ENCODE peak calls at places on chromosomes 5 and 9, in six cellular contexts. Z, A, O, C, U and N are unnamed samples.

GRCh38 chr9:133978226-133979123 is 13.6 kb downstream of the VAV2 start:
- DNase-seq in Z (no peak), A (peak), O (no peak), C (no peak), U (no peak), N (no peak)

GRCh38 chr5:133274597-133274935 is 222.8 kb downstream of the HSPA4 start:
- DNase-seq in Z (no peak), A (no peak), O (no peak), C (no peak), U (no peak), N (no peak)

GRCh38 chr5:8059337-8059736 is 190.4 kb downstream of the MTRR start:
- DNase-seq in Z (no peak), A (no peak), O (no peak), C (no peak), U (no peak), N (no peak)

GRCh38 chr5:106882035-106882434 is 788.7 kb downstream of the EFNA5 start:
- DNase-seq in Z (no peak), A (no peak), O (no peak), C (no peak), U (no peak), N (no peak)

GRCh38 chr5:65873181-65873580 is 53.2 kb upstream of the ERBIN start:
- DNase-seq in Z (no peak), A (no peak), O (no peak), C (no peak), U (no peak), N (no peak)

GRCh38 chr9:89746385-89747116 is 141.7 kb downstream of the GADD45G start:
- DNase-seq in Z (no peak), A (peak), O (no peak), C (no peak), U (no peak), N (no peak)

GRCh38 chr5:53642006-53642405 is 81.6 kb downstream of the NDUFS4 start:
- DNase-seq in Z (no peak), A (no peak), O (no peak), C (no peak), U (no peak), N (peak)

GRCh38 chr5:124370601-124371000 is 375.8 kb downstream of the ZNF608 start:
- DNase-seq in Z (no peak), A (no peak), O (no peak), C (no peak), U (no peak), N (no peak)

GRCh38 chr5:125367702-125368101 is 621.3 kb upstream of the ZNF608 start:
- DNase-seq in Z (no peak), A (no peak), O (no peak), C (no peak), U (no peak), N (no peak)

GRCh38 chr5:133827001-133827400 is 141.4 kb downstream of the C5orf15 start:
- DNase-seq in Z (no peak), A (no peak), O (no peak), C (no peak), U (no peak), N (no peak)

GRCh38 chr5:89901983-89902382 is 507.6 kb downstream of the CETN3 start:
- DNase-seq in Z (no peak), A (peak), O (no peak), C (no peak), U (no peak), N (no peak)

GRCh38 chr9:35014517-35014916 is 25.0 kb downstream of the DNAJB5 start:
- DNase-seq in Z (no peak), A (no peak), O (no peak), C (no peak), U (no peak), N (no peak)

GRCh38 chr5:141826674-141827073 is 51.5 kb downstream of the PCDH1 start:
- DNase-seq in Z (peak), A (no peak), O (no peak), C (no peak), U (no peak), N (no peak)

GRCh38 chr5:76175051-76175666 is 92.0 kb downstream of the SV2C start:
- DNase-seq in Z (peak), A (no peak), O (peak), C (peak), U (peak), N (peak)

GRCh38 chr5:34957857-34958690 is 28.7 kb downstream of the DNAJC21 start:
- DNase-seq in Z (peak), A (no peak), O (no peak), C (no peak), U (no peak), N (peak)

GRCh38 chr5:73286891-73287290 is 113.9 kb downstream of the TMEM174 start:
- DNase-seq in Z (no peak), A (no peak), O (no peak), C (no peak), U (no peak), N (no peak)

GRCh38 chr9:21323091-21323490 is 12.1 kb downstream of the KLHL9 start:
- DNase-seq in Z (no peak), A (no peak), O (no peak), C (no peak), U (no peak), N (no peak)

GRCh38 chr9:17906204-17906840 is 327.5 kb downstream of the SH3GL2 start:
- DNase-seq in Z (peak), A (peak), O (no peak), C (peak), U (peak), N (no peak)

GRCh38 chr9:90641868-90642558 is 611 bp downstream of the DIRAS2 start:
- DNase-seq in Z (peak), A (no peak), O (no peak), C (no peak), U (no peak), N (no peak)

GRCh38 chr5:32096891-32097592 is 77.1 kb downstream of the GOLPH3 start:
- DNase-seq in Z (no peak), A (no peak), O (no peak), C (peak), U (no peak), N (no peak)

GRCh38 chr5:75931175-75931574 is 152.0 kb upstream of the SV2C start:
- DNase-seq in Z (no peak), A (no peak), O (no peak), C (no peak), U (no peak), N (no peak)

GRCh38 chr5:14153071-14153864 is 10.1 kb downstream of the TRIO start:
- DNase-seq in Z (no peak), A (no peak), O (no peak), C (no peak), U (no peak), N (no peak)

GRCh38 chr9:124964604-124965003 is 23.7 kb upstream of the GOLGA1 start:
- DNase-seq in Z (no peak), A (no peak), O (no peak), C (no peak), U (no peak), N (no peak)

DNA sequence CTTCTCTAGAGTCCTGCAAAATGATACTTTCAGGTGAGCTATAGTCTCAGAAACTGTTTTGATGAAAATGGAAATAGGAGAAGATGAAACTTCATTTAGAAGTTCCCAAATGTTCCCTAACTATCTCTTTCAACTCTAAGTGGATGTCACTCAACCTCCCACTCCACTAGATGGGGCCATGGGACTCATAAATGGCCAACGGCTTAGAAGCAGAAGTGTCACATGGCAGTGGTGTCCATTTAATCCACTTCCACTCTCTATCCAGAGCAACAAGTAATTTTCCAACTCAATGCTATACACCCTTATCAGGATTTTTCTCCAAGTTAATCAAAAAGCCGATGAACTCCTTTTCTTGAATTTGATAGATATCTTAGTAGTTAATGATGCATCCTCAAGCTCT is 295.7 kb downstream of the EDIL3 start:
- DNase-seq in Z (no peak), A (no peak), O (peak), C (no peak), U (no peak), N (no peak)
- TF ChIP-seq CTCF in Z (peak), A (no peak), O (peak), C (no peak), U (peak), N (no peak)

DNA sequence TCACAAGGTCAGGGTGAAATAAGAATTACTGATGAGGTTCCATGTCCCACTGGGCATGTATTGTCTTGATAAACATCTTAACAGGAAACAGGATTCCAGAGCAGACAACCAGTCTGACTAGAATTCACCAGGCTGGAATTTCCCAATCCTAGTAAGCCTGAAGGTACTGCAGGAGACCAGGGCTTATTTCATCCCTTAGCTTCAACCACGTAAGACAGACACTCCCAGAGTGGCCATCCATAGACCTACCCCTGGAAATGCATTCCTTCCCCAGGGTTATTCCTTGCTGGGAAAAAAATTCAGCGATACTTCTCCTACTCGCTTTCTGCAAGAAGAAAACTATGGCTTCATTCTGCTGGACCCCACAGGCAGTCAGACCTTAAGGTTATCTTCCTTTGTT is 785.4 kb downstream of the NR2F1-AS1 start:
- DNase-seq in Z (no peak), A (no peak), O (no peak), C (no peak), U (no peak), N (no peak)
- H3K27ac ChIP-seq in Z (no peak), A (no peak), O (no peak), C (no peak), U (no peak), N (no peak)

DNA sequence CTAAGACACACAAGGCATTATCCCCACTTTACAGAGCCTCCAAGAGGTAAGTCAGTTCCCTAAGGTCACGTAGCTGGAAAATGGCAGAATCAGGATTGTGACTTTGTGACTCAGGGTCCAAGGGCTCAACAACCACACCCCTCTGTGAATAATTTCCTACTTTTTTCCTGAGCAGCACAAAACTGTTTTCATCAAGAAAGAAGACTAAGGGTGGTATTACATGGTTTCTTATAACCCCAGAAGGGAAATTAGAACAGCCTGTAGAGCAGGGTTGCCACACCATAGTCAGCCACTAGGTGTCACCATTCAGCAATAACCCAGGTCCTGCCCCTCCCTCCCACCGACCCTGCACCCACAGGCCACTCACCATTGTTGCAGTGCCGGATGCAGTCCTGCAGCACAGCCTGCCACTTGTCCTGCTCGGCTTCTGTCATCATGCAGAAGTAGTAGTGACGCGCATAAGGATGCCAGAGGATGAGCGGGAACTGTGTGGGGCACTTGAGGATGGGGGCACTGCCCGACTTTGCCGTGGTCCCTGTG is 72.1 kb downstream of the LRSAM1 start:
- DNase-seq in Z (peak), A (no peak), O (no peak), C (no peak), U (no peak), N (no peak)
- TF ChIP-seq CTCF in Z (peak), A (peak), O (peak), C (no peak), U (peak), N (no peak)

DNA sequence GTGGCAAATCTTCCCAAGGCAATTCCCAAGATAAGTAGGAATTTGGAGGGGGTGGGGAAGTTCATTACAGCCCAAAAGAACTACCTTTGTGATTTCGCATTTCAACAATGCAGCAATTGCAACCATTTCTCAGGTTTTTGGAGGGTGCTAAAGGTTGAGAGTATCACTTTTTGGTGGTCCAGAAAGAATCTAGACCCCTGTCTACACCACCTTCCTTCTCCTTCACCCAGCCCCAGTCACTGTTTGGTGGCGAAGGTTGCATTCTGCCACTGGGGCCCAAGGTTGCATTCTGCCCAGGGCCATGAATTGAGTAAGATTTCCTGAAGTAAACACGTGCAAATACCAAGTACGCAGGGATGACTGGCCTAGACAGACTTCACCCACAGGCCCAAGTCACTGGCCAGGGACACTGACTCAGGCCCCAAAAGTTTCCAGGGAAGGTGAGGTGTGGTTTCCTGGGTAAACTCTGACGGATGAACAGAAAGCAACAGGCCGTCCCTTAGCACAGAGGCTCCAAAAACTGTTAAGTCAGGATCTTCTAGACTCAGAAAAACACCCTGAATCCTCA is 5.7 kb downstream of the PDE6A start:
- DNase-seq in Z (no peak), A (no peak), O (peak), C (no peak), U (no peak), N (peak)
- H3K27ac ChIP-seq in Z (no peak), A (no peak), O (peak), C (no peak), U (no peak), N (peak)

DNA sequence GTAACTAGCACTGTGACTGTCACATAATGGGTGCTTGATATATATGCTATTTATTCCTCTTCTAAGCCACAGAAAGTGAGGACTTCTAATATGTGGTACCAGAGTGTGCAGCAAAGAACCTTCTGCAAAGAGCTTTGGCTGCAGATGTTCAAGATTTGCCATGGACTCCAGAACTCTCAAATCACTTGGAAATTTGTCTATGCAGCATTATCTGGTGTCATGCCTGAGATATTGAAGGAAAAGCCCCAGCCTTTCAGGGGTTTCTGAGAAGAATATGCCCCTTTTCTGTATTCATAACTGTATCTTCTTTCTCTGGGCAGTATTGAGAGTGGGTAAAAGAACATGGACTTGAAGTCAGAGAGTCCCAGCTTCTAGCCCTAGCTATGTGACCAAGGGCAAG is 4.8 kb upstream of the G3BP1 start:
- DNase-seq in Z (no peak), A (no peak), O (no peak), C (no peak), U (no peak), N (no peak)
- TF ChIP-seq CTCF in Z (no peak), A (no peak), O (no peak), C (no peak), U (no peak), N (no peak)

DNA sequence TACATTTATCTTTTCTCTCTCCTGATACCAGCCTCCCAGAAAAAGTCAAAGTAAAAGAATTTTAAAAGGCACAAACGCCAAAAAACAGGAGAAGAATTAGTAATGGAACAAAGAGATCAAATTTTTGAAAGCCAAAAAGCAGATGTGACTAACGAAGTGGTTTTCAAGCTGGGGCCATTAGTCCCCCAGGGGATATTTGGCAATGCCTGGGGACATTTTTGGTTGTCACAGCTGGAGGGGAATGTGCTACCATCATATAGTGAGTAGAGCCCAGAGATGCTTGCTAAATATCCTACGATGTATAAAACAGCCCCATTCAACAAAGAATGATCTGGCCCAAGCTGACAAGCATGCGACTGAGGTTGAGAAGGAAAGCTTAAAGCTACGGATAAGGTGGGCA is 269.2 kb downstream of the DENND1A start:
- DNase-seq in Z (no peak), A (no peak), O (no peak), C (no peak), U (no peak), N (no peak)
- H3K27ac ChIP-seq in Z (no peak), A (no peak), O (no peak), C (no peak), U (no peak), N (no peak)

GRCh38 chr5:147763791-147764525 is 18.6 kb downstream of the JAKMIP2 start:
- DNase-seq in Z (no peak), A (no peak), O (no peak), C (no peak), U (no peak), N (no peak)

GRCh38 chr5:147767048-147767447 is 15.5 kb downstream of the JAKMIP2 start:
- DNase-seq in Z (no peak), A (no peak), O (no peak), C (no peak), U (no peak), N (no peak)
- TF ChIP-seq CTCF in Z (no peak), A (no peak), O (no peak), C (no peak), U (no peak), N (no peak)